ENCODE peak calls at places on chromosome 3, in four cellular contexts. K, Q, U and Y are unnamed samples.

GRCh38 chr3:174016186-174016585 is 618.6 kb downstream of the NLGN1 start:
- DNase-seq in K (peak), U (no peak), Q (no peak), Y (no peak)

GRCh38 chr3:46584598-46585467 is 18.7 kb upstream of the LRRC2 start:
- DNase-seq in K (no peak), U (no peak), Q (no peak), Y (no peak)

GRCh38 chr3:47523310-47524073 is 10.0 kb upstream of the ELP6 start:
- DNase-seq in U (no peak), K (no peak), Q (no peak), Y (no peak)

GRCh38 chr3:56747150-56747549 is 54.6 kb downstream of the ARHGEF3 start:
- DNase-seq in Q (no peak), K (no peak), U (no peak), Y (no peak)

GRCh38 chr3:188520466-188520865 is 366.5 kb downstream of the LPP start:
- DNase-seq in K (no peak), Q (no peak), U (no peak), Y (no peak)

GRCh38 chr3:196793224-196793623 is 53.6 kb downstream of the PAK2 start:
- DNase-seq in U (no peak), K (no peak), Q (no peak), Y (peak)

GRCh38 chr3:62622553-62623174 is 249.3 kb upstream of the FEZF2 start:
- DNase-seq in K (peak), Q (no peak), U (no peak), Y (peak)

GRCh38 chr3:87370007-87370406 is 93.6 kb upstream of the POU1F1 start:
- DNase-seq in Q (no peak), U (no peak), K (no peak), Y (no peak)

GRCh38 chr3:24773798-24774197 is 279.1 kb upstream of the THRB start:
- DNase-seq in U (peak), K (peak), Q (peak), Y (peak)

GRCh38 chr3:71176366-71176765 is 407.2 kb downstream of the FOXP1 start:
- DNase-seq in U (no peak), Q (no peak), K (no peak), Y (no peak)

GRCh38 chr3:17473761-17474160 is 268.7 kb downstream of the TBC1D5 start:
- DNase-seq in Q (no peak), U (no peak), K (no peak), Y (no peak)

GRCh38 chr3:14602006-14602803 is 49.4 kb upstream of the CCDC174 start:
- DNase-seq in Q (no peak), K (no peak), U (no peak), Y (no peak)

GRCh38 chr3:170277833-170278586 is 55.8 kb downstream of the PRKCI start:
- DNase-seq in Q (no peak), U (no peak), K (no peak), Y (no peak)

GRCh38 chr3:141960731-141961130 is 84.3 kb downstream of the ATP1B3 start:
- DNase-seq in U (no peak), Q (no peak), K (peak), Y (peak)

GRCh38 chr3:52238193-52238760 is 681 bp downstream of the TWF2 start:
- DNase-seq in U (peak), Q (no peak), K (no peak), Y (no peak)

GRCh38 chr3:3288288-3288687 is 108.8 kb upstream of the CRBN start:
- DNase-seq in U (no peak), K (no peak), Q (no peak), Y (no peak)

GRCh38 chr3:57556459-57557087 is 499 bp downstream of the PDE12 start:
- DNase-seq in K (no peak), U (peak), Q (peak), Y (no peak)

GRCh38 chr3:45881031-45882022 is 5.0 kb upstream of the CCR9 start:
- DNase-seq in U (no peak), K (no peak), Q (no peak), Y (no peak)

GRCh38 chr3:18847583-18848197 is 300.6 kb upstream of the KCNH8 start:
- DNase-seq in Q (no peak), U (no peak), K (no peak), Y (no peak)

GRCh38 chr3:44050051-44050570 is 191.6 kb upstream of the TOPAZ1 start:
- DNase-seq in K (no peak), U (no peak), Q (no peak), Y (no peak)

GRCh38 chr3:108407858-108408257 is 102.5 kb downstream of the MYH15 start:
- DNase-seq in Q (no peak), K (no peak), U (no peak), Y (no peak)

GRCh38 chr3:189838291-189838690 is 207.1 kb downstream of the TP63 start:
- DNase-seq in K (no peak), U (no peak), Q (no peak), Y (no peak)

GRCh38 chr3:66823010-66823399 is 175.1 kb upstream of the KBTBD8 start:
- DNase-seq in U (no peak), Q (no peak), K (no peak), Y (no peak)

GRCh38 chr3:140922634-140923033 is 19.0 kb upstream of the SLC25A36 start:
- DNase-seq in U (no peak), Q (no peak), K (peak), Y (no peak)

GRCh38 chr3:129552287-129553050 is 9.5 kb downstream of the H1-8 start:
- DNase-seq in K (no peak), U (no peak), Q (no peak), Y (no peak)

GRCh38 chr3:155989536-155989935 is 119.1 kb downstream of the GMPS start:
- DNase-seq in U (no peak), Q (no peak), K (no peak), Y (no peak)

GRCh38 chr3:162546910-162547309 is 1050.3 kb downstream of the OTOL1 start:
- DNase-seq in U (no peak), K (no peak), Q (no peak), Y (no peak)

GRCh38 chr3:168213920-168214319 is 118.2 kb upstream of the GOLIM4 start:
- DNase-seq in Q (no peak), U (no peak), K (no peak), Y (no peak)

GRCh38 chr3:111852540-111852939 is 6.5 kb upstream of the PHLDB2 start:
- DNase-seq in Q (no peak), K (no peak), U (no peak), Y (no peak)